ENCODE peak calls at places on chromosomes 1 and 21, in eight cellular contexts. One of them, this sample, is unnamed.

GRCh38 chr1:7690076-7690475 is 81.0 kb upstream of the VAMP3 start:
- DNase-seq in choroid plexus epithelial cell: no peak
- DNase-seq in GM12865: no peak
- DNase-seq in adrenal gland: no peak
- DNase-seq in HL-60: no peak
- DNase-seq in fibroblast of pulmonary artery: no peak
- DNase-seq in psoas muscle: no peak
- DNase-seq in thoracic aorta: no peak
- DNase-seq in this sample: no peak

GRCh38 chr1:23210351-23210785 is 6.9 kb downstream of the HTR1D start:
- DNase-seq in HL-60: no peak
- DNase-seq in choroid plexus epithelial cell: peak
- DNase-seq in adrenal gland: no peak
- DNase-seq in fibroblast of pulmonary artery: no peak
- DNase-seq in thoracic aorta: no peak
- DNase-seq in GM12865: no peak
- DNase-seq in psoas muscle: no peak
- DNase-seq in this sample: no peak

GRCh38 chr1:35603468-35603867 is 30.4 kb downstream of the TFAP2E start:
- DNase-seq in HL-60: no peak
- DNase-seq in thoracic aorta: no peak
- DNase-seq in adrenal gland: no peak
- DNase-seq in psoas muscle: no peak
- DNase-seq in fibroblast of pulmonary artery: peak
- DNase-seq in GM12865: no peak
- DNase-seq in choroid plexus epithelial cell: peak
- DNase-seq in this sample: peak

GRCh38 chr1:21175324-21175669 is 1.4 kb downstream of the EIF4G3 start:
- DNase-seq in HL-60: peak
- DNase-seq in GM12865: peak
- DNase-seq in psoas muscle: no peak
- DNase-seq in adrenal gland: peak
- DNase-seq in fibroblast of pulmonary artery: peak
- DNase-seq in choroid plexus epithelial cell: peak
- DNase-seq in thoracic aorta: no peak
- DNase-seq in this sample: no peak

GRCh38 chr1:203144661-203145060 is 17.1 kb downstream of the ADORA1 start:
- DNase-seq in thoracic aorta: no peak
- DNase-seq in GM12865: no peak
- DNase-seq in adrenal gland: no peak
- DNase-seq in fibroblast of pulmonary artery: peak
- DNase-seq in HL-60: no peak
- DNase-seq in choroid plexus epithelial cell: no peak
- DNase-seq in psoas muscle: no peak
- DNase-seq in this sample: no peak

GRCh38 chr1:205711105-205712048 is 31.1 kb upstream of the SLC45A3 start:
- DNase-seq in psoas muscle: no peak
- DNase-seq in choroid plexus epithelial cell: peak
- DNase-seq in adrenal gland: peak
- DNase-seq in GM12865: peak
- DNase-seq in HL-60: peak
- DNase-seq in thoracic aorta: peak
- DNase-seq in fibroblast of pulmonary artery: peak
- DNase-seq in this sample: no peak

GRCh38 chr21:41630249-41630648 is 122.3 kb upstream of the TMPRSS2 start:
- DNase-seq in HL-60: no peak
- DNase-seq in GM12865: no peak
- DNase-seq in psoas muscle: peak
- DNase-seq in fibroblast of pulmonary artery: peak
- DNase-seq in choroid plexus epithelial cell: peak
- DNase-seq in thoracic aorta: no peak
- DNase-seq in adrenal gland: no peak
- DNase-seq in this sample: no peak

GRCh38 chr1:39671433-39671792 is 494 bp downstream of the NT5C1A start:
- DNase-seq in choroid plexus epithelial cell: no peak
- DNase-seq in psoas muscle: peak
- DNase-seq in adrenal gland: peak
- DNase-seq in thoracic aorta: no peak
- DNase-seq in fibroblast of pulmonary artery: no peak
- DNase-seq in HL-60: no peak
- DNase-seq in GM12865: no peak
- DNase-seq in this sample: no peak

GRCh38 chr1:209715314-209715713 is 10.7 kb downstream of the HSD11B1 start:
- DNase-seq in GM12865: no peak
- DNase-seq in thoracic aorta: no peak
- DNase-seq in adrenal gland: no peak
- DNase-seq in choroid plexus epithelial cell: no peak
- DNase-seq in HL-60: no peak
- DNase-seq in fibroblast of pulmonary artery: no peak
- DNase-seq in psoas muscle: no peak
- DNase-seq in this sample: no peak

GRCh38 chr1:153778051-153778823 is 3.0 kb downstream of the SLC27A3 start:
- DNase-seq in adrenal gland: peak
- DNase-seq in fibroblast of pulmonary artery: no peak
- DNase-seq in GM12865: no peak
- DNase-seq in psoas muscle: no peak
- DNase-seq in choroid plexus epithelial cell: no peak
- DNase-seq in thoracic aorta: no peak
- DNase-seq in HL-60: no peak
- DNase-seq in this sample: no peak

GRCh38 chr21:46418265-46418946 is 40.3 kb upstream of the DIP2A start:
- DNase-seq in adrenal gland: no peak
- DNase-seq in GM12865: no peak
- DNase-seq in thoracic aorta: no peak
- DNase-seq in psoas muscle: peak
- DNase-seq in fibroblast of pulmonary artery: no peak
- DNase-seq in HL-60: no peak
- DNase-seq in choroid plexus epithelial cell: no peak
- DNase-seq in this sample: no peak

GRCh38 chr1:26529655-26530539 is at the start of gene RPS6KA1:
- DNase-seq in psoas muscle: peak
- DNase-seq in adrenal gland: peak
- DNase-seq in GM12865: peak
- DNase-seq in fibroblast of pulmonary artery: peak
- DNase-seq in HL-60: no peak
- DNase-seq in choroid plexus epithelial cell: peak
- DNase-seq in thoracic aorta: no peak
- DNase-seq in this sample: peak

GRCh38 chr1:49059087-49059486 is 282.4 kb upstream of the BEND5 start:
- DNase-seq in adrenal gland: no peak
- DNase-seq in HL-60: no peak
- DNase-seq in choroid plexus epithelial cell: no peak
- DNase-seq in thoracic aorta: no peak
- DNase-seq in psoas muscle: no peak
- DNase-seq in fibroblast of pulmonary artery: no peak
- DNase-seq in GM12865: no peak
- DNase-seq in this sample: no peak

GRCh38 chr1:151837841-151838490 is 1.7 kb downstream of the C2CD4D start:
- DNase-seq in GM12865: peak
- DNase-seq in thoracic aorta: no peak
- DNase-seq in adrenal gland: no peak
- DNase-seq in choroid plexus epithelial cell: no peak
- DNase-seq in fibroblast of pulmonary artery: no peak
- DNase-seq in psoas muscle: peak
- DNase-seq in HL-60: no peak
- DNase-seq in this sample: no peak

GRCh38 chr1:54335396-54336056 is 70.7 kb downstream of the SSBP3 start:
- DNase-seq in psoas muscle: peak
- DNase-seq in fibroblast of pulmonary artery: peak
- DNase-seq in adrenal gland: peak
- DNase-seq in thoracic aorta: peak
- DNase-seq in choroid plexus epithelial cell: peak
- DNase-seq in HL-60: peak
- DNase-seq in GM12865: no peak
- DNase-seq in this sample: no peak

GRCh38 chr1:172658871-172659453 is at the start of gene FASLG:
- DNase-seq in choroid plexus epithelial cell: no peak
- DNase-seq in thoracic aorta: no peak
- DNase-seq in psoas muscle: no peak
- DNase-seq in adrenal gland: no peak
- DNase-seq in HL-60: no peak
- DNase-seq in GM12865: no peak
- DNase-seq in fibroblast of pulmonary artery: no peak
- DNase-seq in this sample: no peak

GRCh38 chr1:224427346-224427745 is 7.3 kb downstream of the WDR26 start:
- DNase-seq in psoas muscle: no peak
- DNase-seq in GM12865: no peak
- DNase-seq in HL-60: no peak
- DNase-seq in choroid plexus epithelial cell: peak
- DNase-seq in fibroblast of pulmonary artery: peak
- DNase-seq in thoracic aorta: no peak
- DNase-seq in adrenal gland: no peak
- DNase-seq in this sample: no peak

GRCh38 chr1:153548722-153549695 is at the start of gene S100A3:
- DNase-seq in thoracic aorta: no peak
- DNase-seq in adrenal gland: peak
- DNase-seq in psoas muscle: peak
- DNase-seq in GM12865: no peak
- DNase-seq in choroid plexus epithelial cell: peak
- DNase-seq in HL-60: no peak
- DNase-seq in fibroblast of pulmonary artery: peak
- DNase-seq in this sample: no peak

GRCh38 chr1:183353597-183353996 is 64.6 kb downstream of the NMNAT2 start:
- DNase-seq in fibroblast of pulmonary artery: no peak
- DNase-seq in HL-60: no peak
- DNase-seq in choroid plexus epithelial cell: peak
- DNase-seq in thoracic aorta: no peak
- DNase-seq in adrenal gland: no peak
- DNase-seq in GM12865: no peak
- DNase-seq in psoas muscle: no peak
- DNase-seq in this sample: no peak

GRCh38 chr1:46804027-46804889 is 5.4 kb downstream of the CYP4B1 start:
- DNase-seq in choroid plexus epithelial cell: no peak
- DNase-seq in fibroblast of pulmonary artery: no peak
- DNase-seq in thoracic aorta: no peak
- DNase-seq in psoas muscle: peak
- DNase-seq in adrenal gland: no peak
- DNase-seq in GM12865: no peak
- DNase-seq in HL-60: no peak
- DNase-seq in this sample: no peak

GRCh38 chr1:48493970-48494769 is 22.2 kb upstream of the SPATA6 start:
- DNase-seq in choroid plexus epithelial cell: peak
- DNase-seq in HL-60: no peak
- DNase-seq in fibroblast of pulmonary artery: peak
- DNase-seq in GM12865: no peak
- DNase-seq in psoas muscle: no peak
- DNase-seq in adrenal gland: peak
- DNase-seq in thoracic aorta: no peak
- DNase-seq in this sample: no peak

GRCh38 chr1:24491577-24492360 is 10.9 kb upstream of the RCAN3 start:
- DNase-seq in psoas muscle: no peak
- DNase-seq in HL-60: no peak
- DNase-seq in thoracic aorta: no peak
- DNase-seq in fibroblast of pulmonary artery: no peak
- DNase-seq in adrenal gland: no peak
- DNase-seq in GM12865: no peak
- DNase-seq in choroid plexus epithelial cell: peak
- DNase-seq in this sample: no peak

GRCh38 chr1:99710994-99711393 is 55.4 kb downstream of the FRRS1 start:
- DNase-seq in psoas muscle: no peak
- DNase-seq in HL-60: no peak
- DNase-seq in adrenal gland: no peak
- DNase-seq in GM12865: no peak
- DNase-seq in choroid plexus epithelial cell: no peak
- DNase-seq in fibroblast of pulmonary artery: no peak
- DNase-seq in thoracic aorta: no peak
- DNase-seq in this sample: no peak

GRCh38 chr21:36203603-36203889 is 46.9 kb downstream of the DOP1B start:
- DNase-seq in HL-60: no peak
- DNase-seq in choroid plexus epithelial cell: peak
- DNase-seq in psoas muscle: no peak
- DNase-seq in GM12865: peak
- DNase-seq in fibroblast of pulmonary artery: peak
- DNase-seq in adrenal gland: peak
- DNase-seq in thoracic aorta: no peak
- DNase-seq in this sample: no peak

GRCh38 chr1:240338837-240339236 is 247.2 kb downstream of the FMN2 start:
- DNase-seq in HL-60: no peak
- DNase-seq in fibroblast of pulmonary artery: no peak
- DNase-seq in adrenal gland: no peak
- DNase-seq in GM12865: no peak
- DNase-seq in thoracic aorta: no peak
- DNase-seq in psoas muscle: no peak
- DNase-seq in choroid plexus epithelial cell: no peak
- DNase-seq in this sample: no peak

GRCh38 chr1:50368179-50369007 is 54.9 kb downstream of the DMRTA2 start:
- DNase-seq in psoas muscle: no peak
- DNase-seq in choroid plexus epithelial cell: peak
- DNase-seq in fibroblast of pulmonary artery: peak
- DNase-seq in adrenal gland: peak
- DNase-seq in thoracic aorta: no peak
- DNase-seq in GM12865: peak
- DNase-seq in HL-60: no peak
- DNase-seq in this sample: no peak

GRCh38 chr1:43872280-43872679 is 61.3 kb upstream of the ARTN start:
- DNase-seq in thoracic aorta: no peak
- DNase-seq in HL-60: peak
- DNase-seq in choroid plexus epithelial cell: no peak
- DNase-seq in GM12865: no peak
- DNase-seq in adrenal gland: no peak
- DNase-seq in psoas muscle: no peak
- DNase-seq in fibroblast of pulmonary artery: no peak
- DNase-seq in this sample: no peak

GRCh38 chr1:204478166-204478899 is 16.3 kb downstream of the PIK3C2B start:
- DNase-seq in GM12865: no peak
- DNase-seq in psoas muscle: no peak
- DNase-seq in thoracic aorta: no peak
- DNase-seq in HL-60: no peak
- DNase-seq in choroid plexus epithelial cell: peak
- DNase-seq in adrenal gland: no peak
- DNase-seq in fibroblast of pulmonary artery: no peak
- DNase-seq in this sample: no peak
- TF ChIP-seq CTCF in GM12865: no peak
- TF ChIP-seq CTCF in psoas muscle: no peak
- TF ChIP-seq CTCF in thoracic aorta: no peak
- TF ChIP-seq CTCF in HL-60: no peak
- TF ChIP-seq CTCF in choroid plexus epithelial cell: no peak
- TF ChIP-seq CTCF in adrenal gland: no peak
- TF ChIP-seq CTCF in fibroblast of pulmonary artery: no peak
- TF ChIP-seq CTCF in this sample: no peak

GRCh38 chr1:185559684-185560310 is 174.4 kb upstream of the HMCN1 start:
- DNase-seq in HL-60: peak
- DNase-seq in choroid plexus epithelial cell: peak
- DNase-seq in psoas muscle: peak
- DNase-seq in GM12865: peak
- DNase-seq in thoracic aorta: no peak
- DNase-seq in fibroblast of pulmonary artery: peak
- DNase-seq in adrenal gland: peak
- DNase-seq in this sample: no peak
- TF ChIP-seq CTCF in HL-60: peak
- TF ChIP-seq CTCF in choroid plexus epithelial cell: peak
- TF ChIP-seq CTCF in psoas muscle: peak
- TF ChIP-seq CTCF in GM12865: peak
- TF ChIP-seq CTCF in thoracic aorta: no peak
- TF ChIP-seq CTCF in fibroblast of pulmonary artery: peak
- TF ChIP-seq CTCF in adrenal gland: no peak
- TF ChIP-seq CTCF in this sample: peak

GRCh38 chr1:5961601-5962000 is 30.6 kb downstream of the NPHP4 start:
- DNase-seq in choroid plexus epithelial cell: no peak
- DNase-seq in thoracic aorta: no peak
- DNase-seq in HL-60: no peak
- DNase-seq in adrenal gland: no peak
- DNase-seq in GM12865: no peak
- DNase-seq in fibroblast of pulmonary artery: no peak
- DNase-seq in psoas muscle: no peak
- DNase-seq in this sample: no peak
- TF ChIP-seq CTCF in choroid plexus epithelial cell: no peak
- TF ChIP-seq CTCF in thoracic aorta: no peak
- TF ChIP-seq CTCF in HL-60: no peak
- TF ChIP-seq CTCF in adrenal gland: no peak
- TF ChIP-seq CTCF in GM12865: no peak
- TF ChIP-seq CTCF in fibroblast of pulmonary artery: no peak
- TF ChIP-seq CTCF in psoas muscle: no peak
- TF ChIP-seq CTCF in this sample: no peak

GRCh38 chr1:2199042-2199810 is 4.7 kb upstream of the FAAP20 start:
- DNase-seq in GM12865: no peak
- DNase-seq in choroid plexus epithelial cell: peak
- DNase-seq in adrenal gland: peak
- DNase-seq in thoracic aorta: peak
- DNase-seq in psoas muscle: peak
- DNase-seq in HL-60: no peak
- DNase-seq in fibroblast of pulmonary artery: peak
- DNase-seq in this sample: no peak
- TF ChIP-seq CTCF in GM12865: no peak
- TF ChIP-seq CTCF in choroid plexus epithelial cell: peak
- TF ChIP-seq CTCF in adrenal gland: peak
- TF ChIP-seq CTCF in thoracic aorta: no peak
- TF ChIP-seq CTCF in psoas muscle: no peak
- TF ChIP-seq CTCF in HL-60: no peak
- TF ChIP-seq CTCF in fibroblast of pulmonary artery: peak
- TF ChIP-seq CTCF in this sample: no peak